ENCODE peak calls at places on chromosomes 4 and X, in six cellular contexts. One of them, this sample, is unnamed.

GRCh38 chr4:173399016-173399415 is at the start of gene SCRG1:
- DNase-seq in CD8-positive, alpha-beta T cell: no peak
- DNase-seq in progenitor cell of endocrine pancreas: no peak
- DNase-seq in AG09309: no peak
- DNase-seq in hepatocyte: no peak
- DNase-seq in lower leg skin: no peak
- DNase-seq in this sample: no peak

GRCh38 chr4:182231503-182231902 is 11.7 kb upstream of the TENM3 start:
- DNase-seq in CD8-positive, alpha-beta T cell: no peak
- DNase-seq in progenitor cell of endocrine pancreas: no peak
- DNase-seq in AG09309: no peak
- DNase-seq in hepatocyte: no peak
- DNase-seq in lower leg skin: no peak
- DNase-seq in this sample: no peak

GRCh38 chr4:37981425-37981824 is 21.2 kb downstream of the PTTG2 start:
- DNase-seq in CD8-positive, alpha-beta T cell: no peak
- DNase-seq in progenitor cell of endocrine pancreas: no peak
- DNase-seq in AG09309: no peak
- DNase-seq in hepatocyte: no peak
- DNase-seq in lower leg skin: no peak
- DNase-seq in this sample: no peak

GRCh38 chr4:162229670-162230069 is 65.9 kb upstream of the FSTL5 start:
- DNase-seq in CD8-positive, alpha-beta T cell: no peak
- DNase-seq in progenitor cell of endocrine pancreas: no peak
- DNase-seq in AG09309: no peak
- DNase-seq in hepatocyte: no peak
- DNase-seq in lower leg skin: no peak
- DNase-seq in this sample: no peak

GRCh38 chr4:153295131-153295755 is 49.2 kb upstream of the MND1 start:
- DNase-seq in CD8-positive, alpha-beta T cell: no peak
- DNase-seq in progenitor cell of endocrine pancreas: no peak
- DNase-seq in AG09309: no peak
- DNase-seq in hepatocyte: no peak
- DNase-seq in lower leg skin: no peak
- DNase-seq in this sample: no peak

GRCh38 chrX:110004210-110004609 is 1.3 kb downstream of the TMEM164 start:
- DNase-seq in CD8-positive, alpha-beta T cell: no peak
- DNase-seq in progenitor cell of endocrine pancreas: no peak
- DNase-seq in AG09309: no peak
- DNase-seq in hepatocyte: peak
- DNase-seq in lower leg skin: peak
- DNase-seq in this sample: no peak

GRCh38 chrX:118329179-118329578 is 16.7 kb upstream of the WDR44 start:
- DNase-seq in CD8-positive, alpha-beta T cell: no peak
- DNase-seq in progenitor cell of endocrine pancreas: no peak
- DNase-seq in AG09309: no peak
- DNase-seq in hepatocyte: no peak
- DNase-seq in lower leg skin: no peak
- DNase-seq in this sample: no peak

GRCh38 chrX:115562492-115562872 is 1.5 kb downstream of the PLS3 start:
- DNase-seq in CD8-positive, alpha-beta T cell: no peak
- DNase-seq in progenitor cell of endocrine pancreas: no peak
- DNase-seq in AG09309: no peak
- DNase-seq in hepatocyte: peak
- DNase-seq in lower leg skin: no peak
- DNase-seq in this sample: no peak

GRCh38 chr4:140223056-140223810 is 69.2 kb upstream of the MAML3 start:
- DNase-seq in CD8-positive, alpha-beta T cell: no peak
- DNase-seq in progenitor cell of endocrine pancreas: no peak
- DNase-seq in AG09309: no peak
- DNase-seq in hepatocyte: no peak
- DNase-seq in lower leg skin: no peak
- DNase-seq in this sample: no peak

GRCh38 chrX:19673334-19674040 is 158.2 kb upstream of the MAP3K15 start:
- DNase-seq in CD8-positive, alpha-beta T cell: no peak
- DNase-seq in progenitor cell of endocrine pancreas: no peak
- DNase-seq in AG09309: peak
- DNase-seq in hepatocyte: peak
- DNase-seq in lower leg skin: peak
- DNase-seq in this sample: no peak

GRCh38 chrX:13088155-13088485 is 43.7 kb upstream of the FAM9C start:
- DNase-seq in CD8-positive, alpha-beta T cell: no peak
- DNase-seq in progenitor cell of endocrine pancreas: no peak
- DNase-seq in AG09309: no peak
- DNase-seq in hepatocyte: no peak
- DNase-seq in lower leg skin: no peak
- DNase-seq in this sample: no peak

GRCh38 chrX:151336809-151337208 is 60.2 kb upstream of the VMA21 start:
- DNase-seq in CD8-positive, alpha-beta T cell: no peak
- DNase-seq in progenitor cell of endocrine pancreas: no peak
- DNase-seq in AG09309: no peak
- DNase-seq in hepatocyte: no peak
- DNase-seq in lower leg skin: no peak
- DNase-seq in this sample: no peak

GRCh38 chr4:140858897-140859296 is 102.7 kb upstream of the TBC1D9 start:
- DNase-seq in CD8-positive, alpha-beta T cell: no peak
- DNase-seq in progenitor cell of endocrine pancreas: no peak
- DNase-seq in AG09309: no peak
- DNase-seq in hepatocyte: no peak
- DNase-seq in lower leg skin: no peak
- DNase-seq in this sample: no peak

GRCh38 chrX:153924149-153924861 is 1.8 kb downstream of the ARHGAP4 start:
- DNase-seq in CD8-positive, alpha-beta T cell: peak
- DNase-seq in progenitor cell of endocrine pancreas: no peak
- DNase-seq in AG09309: no peak
- DNase-seq in hepatocyte: no peak
- DNase-seq in lower leg skin: no peak
- DNase-seq in this sample: peak

GRCh38 chr4:79083406-79084010 is 144.3 kb upstream of the PAQR3 start:
- DNase-seq in CD8-positive, alpha-beta T cell: no peak
- DNase-seq in progenitor cell of endocrine pancreas: no peak
- DNase-seq in AG09309: no peak
- DNase-seq in hepatocyte: peak
- DNase-seq in lower leg skin: no peak
- DNase-seq in this sample: no peak

GRCh38 chrX:146278381-146278780 is 460.8 kb downstream of the SLITRK2 start:
- DNase-seq in CD8-positive, alpha-beta T cell: no peak
- DNase-seq in progenitor cell of endocrine pancreas: no peak
- DNase-seq in AG09309: no peak
- DNase-seq in hepatocyte: peak
- DNase-seq in lower leg skin: no peak
- DNase-seq in this sample: no peak

GRCh38 chr4:37095925-37096324 is 148.6 kb upstream of the NWD2 start:
- DNase-seq in CD8-positive, alpha-beta T cell: no peak
- DNase-seq in progenitor cell of endocrine pancreas: no peak
- DNase-seq in AG09309: no peak
- DNase-seq in hepatocyte: no peak
- DNase-seq in lower leg skin: no peak
- DNase-seq in this sample: no peak

GRCh38 chr4:12399781-12400180 is 971.1 kb upstream of the HS3ST1 start:
- DNase-seq in CD8-positive, alpha-beta T cell: no peak
- DNase-seq in progenitor cell of endocrine pancreas: no peak
- DNase-seq in AG09309: no peak
- DNase-seq in hepatocyte: no peak
- DNase-seq in lower leg skin: no peak
- DNase-seq in this sample: no peak

GRCh38 chr4:98522062-98522461 is 136.3 kb downstream of the TSPAN5 start:
- DNase-seq in CD8-positive, alpha-beta T cell: no peak
- DNase-seq in progenitor cell of endocrine pancreas: no peak
- DNase-seq in AG09309: no peak
- DNase-seq in hepatocyte: no peak
- DNase-seq in lower leg skin: no peak
- DNase-seq in this sample: no peak

GRCh38 chrX:22124098-22124497 is 92.0 kb downstream of the PHEX start:
- DNase-seq in CD8-positive, alpha-beta T cell: no peak
- DNase-seq in progenitor cell of endocrine pancreas: no peak
- DNase-seq in AG09309: no peak
- DNase-seq in hepatocyte: no peak
- DNase-seq in lower leg skin: peak
- DNase-seq in this sample: no peak

GRCh38 chr4:38678078-38678477 is 14.1 kb downstream of the KLF3 start:
- DNase-seq in CD8-positive, alpha-beta T cell: no peak
- DNase-seq in progenitor cell of endocrine pancreas: no peak
- DNase-seq in AG09309: peak
- DNase-seq in hepatocyte: no peak
- DNase-seq in lower leg skin: no peak
- DNase-seq in this sample: no peak

GRCh38 chr4:40980318-40980883 is 230.6 kb downstream of the NSUN7 start:
- DNase-seq in CD8-positive, alpha-beta T cell: no peak
- DNase-seq in progenitor cell of endocrine pancreas: no peak
- DNase-seq in AG09309: no peak
- DNase-seq in hepatocyte: no peak
- DNase-seq in lower leg skin: no peak
- DNase-seq in this sample: no peak

GRCh38 chr4:186700746-186701145 is 22.9 kb downstream of the FAT1 start:
- DNase-seq in CD8-positive, alpha-beta T cell: no peak
- DNase-seq in progenitor cell of endocrine pancreas: no peak
- DNase-seq in AG09309: no peak
- DNase-seq in hepatocyte: no peak
- DNase-seq in lower leg skin: peak
- DNase-seq in this sample: no peak

GRCh38 chrX:34509394-34509793 is 147.7 kb downstream of the TMEM47 start:
- DNase-seq in CD8-positive, alpha-beta T cell: no peak
- DNase-seq in progenitor cell of endocrine pancreas: no peak
- DNase-seq in AG09309: no peak
- DNase-seq in hepatocyte: no peak
- DNase-seq in lower leg skin: no peak
- DNase-seq in this sample: no peak

GRCh38 chr4:101191302-101192098 is 155.8 kb downstream of the PPP3CA start:
- DNase-seq in CD8-positive, alpha-beta T cell: no peak
- DNase-seq in progenitor cell of endocrine pancreas: no peak
- DNase-seq in AG09309: peak
- DNase-seq in hepatocyte: peak
- DNase-seq in lower leg skin: peak
- DNase-seq in this sample: no peak

GRCh38 chr4:125714845-125715244 is 400.1 kb downstream of the FAT4 start:
- DNase-seq in CD8-positive, alpha-beta T cell: no peak
- DNase-seq in progenitor cell of endocrine pancreas: no peak
- DNase-seq in AG09309: no peak
- DNase-seq in hepatocyte: no peak
- DNase-seq in lower leg skin: no peak
- DNase-seq in this sample: no peak

GRCh38 chr4:99832313-99832712 is 15.7 kb downstream of the DAPP1 start:
- DNase-seq in CD8-positive, alpha-beta T cell: no peak
- DNase-seq in progenitor cell of endocrine pancreas: no peak
- DNase-seq in AG09309: no peak
- DNase-seq in hepatocyte: peak
- DNase-seq in lower leg skin: no peak
- DNase-seq in this sample: no peak
- TF ChIP-seq CTCF in CD8-positive, alpha-beta T cell: no peak
- TF ChIP-seq CTCF in progenitor cell of endocrine pancreas: no peak
- TF ChIP-seq CTCF in AG09309: no peak
- TF ChIP-seq CTCF in hepatocyte: no peak
- TF ChIP-seq CTCF in lower leg skin: no peak
- TF ChIP-seq CTCF in this sample: no peak

GRCh38 chrX:130263016-130263415 is 5.7 kb downstream of the ZNF280C start:
- DNase-seq in CD8-positive, alpha-beta T cell: no peak
- DNase-seq in progenitor cell of endocrine pancreas: no peak
- DNase-seq in AG09309: no peak
- DNase-seq in hepatocyte: no peak
- DNase-seq in lower leg skin: no peak
- DNase-seq in this sample: no peak

GRCh38 chrX:130260316-130260715 is 8.4 kb downstream of the ZNF280C start:
- DNase-seq in CD8-positive, alpha-beta T cell: no peak
- DNase-seq in progenitor cell of endocrine pancreas: no peak
- DNase-seq in AG09309: peak
- DNase-seq in hepatocyte: no peak
- DNase-seq in lower leg skin: no peak
- DNase-seq in this sample: no peak

GRCh38 chrX:130264573-130264972 is 4.1 kb downstream of the ZNF280C start:
- DNase-seq in CD8-positive, alpha-beta T cell: no peak
- DNase-seq in progenitor cell of endocrine pancreas: no peak
- DNase-seq in AG09309: no peak
- DNase-seq in hepatocyte: no peak
- DNase-seq in lower leg skin: no peak
- DNase-seq in this sample: no peak

GRCh38 chrX:130261494-130261893 is 7.2 kb downstream of the ZNF280C start:
- DNase-seq in CD8-positive, alpha-beta T cell: no peak
- DNase-seq in progenitor cell of endocrine pancreas: no peak
- DNase-seq in AG09309: no peak
- DNase-seq in hepatocyte: no peak
- DNase-seq in lower leg skin: no peak
- DNase-seq in this sample: no peak
- TF ChIP-seq CTCF in CD8-positive, alpha-beta T cell: no peak
- TF ChIP-seq CTCF in progenitor cell of endocrine pancreas: no peak
- TF ChIP-seq CTCF in AG09309: no peak
- TF ChIP-seq CTCF in hepatocyte: no peak
- TF ChIP-seq CTCF in lower leg skin: no peak
- TF ChIP-seq CTCF in this sample: no peak

GRCh38 chr4:73864365-73864764 is 4.8 kb upstream of the CXCL1 start:
- DNase-seq in CD8-positive, alpha-beta T cell: no peak
- DNase-seq in progenitor cell of endocrine pancreas: no peak
- DNase-seq in AG09309: no peak
- DNase-seq in hepatocyte: peak
- DNase-seq in lower leg skin: no peak
- DNase-seq in this sample: no peak
- TF ChIP-seq CTCF in CD8-positive, alpha-beta T cell: no peak
- TF ChIP-seq CTCF in progenitor cell of endocrine pancreas: peak
- TF ChIP-seq CTCF in AG09309: peak
- TF ChIP-seq CTCF in hepatocyte: peak
- TF ChIP-seq CTCF in lower leg skin: no peak
- TF ChIP-seq CTCF in this sample: peak

DNA sequence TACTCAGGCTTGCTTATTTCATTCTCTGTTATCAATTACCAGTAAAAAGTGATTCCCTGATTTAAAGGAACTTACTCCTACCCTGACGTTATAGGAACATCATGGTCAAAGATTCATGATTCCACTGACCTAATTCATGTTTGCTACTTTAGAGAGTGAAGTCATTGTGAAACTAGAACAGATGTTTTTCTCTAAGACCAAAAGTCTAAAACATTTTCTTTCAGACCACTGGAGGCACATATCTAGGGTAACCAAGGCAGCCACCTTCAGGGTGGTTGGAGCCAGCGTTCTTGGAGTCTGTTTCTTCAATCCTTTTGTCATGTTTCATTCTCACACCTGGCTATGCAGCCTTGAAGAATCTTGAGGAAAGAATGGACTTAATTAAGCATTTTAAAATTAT is 77.8 kb downstream of the GALNTL6 start:
- DNase-seq in CD8-positive, alpha-beta T cell: no peak
- DNase-seq in progenitor cell of endocrine pancreas: no peak
- DNase-seq in AG09309: no peak
- DNase-seq in hepatocyte: no peak
- DNase-seq in lower leg skin: no peak
- DNase-seq in this sample: no peak
- TF ChIP-seq CTCF in CD8-positive, alpha-beta T cell: no peak
- TF ChIP-seq CTCF in progenitor cell of endocrine pancreas: no peak
- TF ChIP-seq CTCF in AG09309: no peak
- TF ChIP-seq CTCF in hepatocyte: no peak
- TF ChIP-seq CTCF in lower leg skin: no peak
- TF ChIP-seq CTCF in this sample: no peak